ENCODE peak calls at places on chromosomes 4 and X, in ten cellular contexts. N is adrenal gland; L is stimulated activated CD4-positive, alpha-beta T cell treated with anti-CD3 and anti-CD28 coated beads, Interleukin-2, amount 100 ng/mL, for 4 hours; U is HuH-7; J is kidney epithelial cell; B is activated CD8-positive, alpha-beta memory T cell treated with anti-CD3 and anti-CD28 coated beads for 48 hours; X is T-helper 1 cell; E is PC-3; G is lower lobe of right lung; H is HT1080. T is an unnamed sample.

GRCh38 chrX:50889582-50889981 is 21.0 kb upstream of the BMP15 start:
- DNase-seq in N (no peak), L (no peak), U (no peak), J (no peak), B (no peak), X (no peak), E (no peak), G (no peak), H (no peak), T (no peak)

GRCh38 chr4:163385466-163385865 is 41.8 kb downstream of the NPY5R start:
- DNase-seq in N (peak), L (no peak), U (no peak), J (no peak), B (no peak), X (no peak), E (peak), G (no peak), H (no peak), T (no peak)

GRCh38 chrX:106684207-106684606 is 42.3 kb upstream of the RNF128 start:
- DNase-seq in N (no peak), L (no peak), U (no peak), J (no peak), B (no peak), X (no peak), E (no peak), G (no peak), H (no peak), T (no peak)

GRCh38 chr4:69095301-69095731 is 958 bp upstream of the UGT2B7 start:
- DNase-seq in N (no peak), L (no peak), U (no peak), J (peak), B (no peak), X (no peak), E (peak), G (no peak), H (peak), T (peak)

GRCh38 chr4:7771056-7771455 is 168.6 kb downstream of the AFAP1 start:
- DNase-seq in N (no peak), L (peak), U (no peak), J (no peak), B (no peak), X (peak), E (no peak), G (no peak), H (no peak), T (no peak)

GRCh38 chr4:182250446-182250845 is 7.2 kb downstream of the TENM3 start:
- DNase-seq in N (no peak), L (no peak), U (no peak), J (no peak), B (no peak), X (no peak), E (no peak), G (no peak), H (no peak), T (no peak)

GRCh38 chr4:184287697-184288255 is 70.1 kb upstream of the ENPP6 start:
- DNase-seq in N (peak), L (no peak), U (peak), J (no peak), B (no peak), X (no peak), E (peak), G (peak), H (peak), T (peak)

GRCh38 chr4:117549624-117550023 is 464.2 kb upstream of the TRAM1L1 start:
- DNase-seq in N (no peak), L (no peak), U (no peak), J (no peak), B (no peak), X (no peak), E (no peak), G (no peak), H (no peak), T (no peak)